ENCODE peak calls at places on chromosomes 4 and X, in seven cellular contexts. One of them, this sample, is unnamed.

GRCh38 chr4:167629272-167629671 is 395.0 kb upstream of the SPOCK3 start:
- DNase-seq in endothelial cell: no peak
- DNase-seq in coronary artery: no peak
- DNase-seq in progenitor cell of endocrine pancreas: no peak
- DNase-seq in PC-9: no peak
- DNase-seq in GM10248: no peak
- DNase-seq in lung: no peak
- DNase-seq in this sample: no peak

GRCh38 chr4:185534850-185535761 is at the start of gene PDLIM3:
- DNase-seq in endothelial cell: peak; percentile 40
- DNase-seq in coronary artery: peak; percentile 91
- DNase-seq in progenitor cell of endocrine pancreas: peak; percentile 55
- DNase-seq in PC-9: no peak
- DNase-seq in GM10248: peak; percentile 31
- DNase-seq in lung: peak; percentile 42
- DNase-seq in this sample: no peak

GRCh38 chr4:5365071-5366008 is 314.1 kb downstream of the STK32B start:
- DNase-seq in endothelial cell: no peak
- DNase-seq in coronary artery: peak; percentile 52
- DNase-seq in progenitor cell of endocrine pancreas: no peak
- DNase-seq in PC-9: peak; percentile 63
- DNase-seq in GM10248: no peak
- DNase-seq in lung: peak; percentile 36
- DNase-seq in this sample: peak; percentile 95

GRCh38 chr4:53168237-53168636 is 197.6 kb downstream of the SCFD2 start:
- DNase-seq in endothelial cell: no peak
- DNase-seq in coronary artery: no peak
- DNase-seq in progenitor cell of endocrine pancreas: no peak
- DNase-seq in PC-9: no peak
- DNase-seq in GM10248: no peak
- DNase-seq in lung: no peak
- DNase-seq in this sample: no peak

GRCh38 chrX:136061302-136061701 is 76.1 kb downstream of the SLC9A6 start:
- DNase-seq in endothelial cell: no peak
- DNase-seq in coronary artery: no peak
- DNase-seq in progenitor cell of endocrine pancreas: no peak
- DNase-seq in PC-9: no peak
- DNase-seq in GM10248: no peak
- DNase-seq in lung: no peak
- DNase-seq in this sample: no peak

GRCh38 chr4:19532120-19532848 is 719.4 kb upstream of the SLIT2 start:
- DNase-seq in endothelial cell: no peak
- DNase-seq in coronary artery: no peak
- DNase-seq in progenitor cell of endocrine pancreas: no peak
- DNase-seq in PC-9: no peak
- DNase-seq in GM10248: no peak
- DNase-seq in lung: no peak
- DNase-seq in this sample: no peak

GRCh38 chr4:76883147-76883546 is 14.8 kb downstream of the SOWAHB start:
- DNase-seq in endothelial cell: no peak
- DNase-seq in coronary artery: no peak
- DNase-seq in progenitor cell of endocrine pancreas: no peak
- DNase-seq in PC-9: no peak
- DNase-seq in GM10248: no peak
- DNase-seq in lung: no peak
- DNase-seq in this sample: no peak

GRCh38 chr4:29560452-29560851 is 1159.7 kb upstream of the PCDH7 start:
- DNase-seq in endothelial cell: no peak
- DNase-seq in coronary artery: no peak
- DNase-seq in progenitor cell of endocrine pancreas: no peak
- DNase-seq in PC-9: no peak
- DNase-seq in GM10248: no peak
- DNase-seq in lung: no peak
- DNase-seq in this sample: no peak

GRCh38 chr4:187416236-187416635 is 579.3 kb upstream of the ZFP42 start:
- DNase-seq in endothelial cell: no peak
- DNase-seq in coronary artery: no peak
- DNase-seq in progenitor cell of endocrine pancreas: no peak
- DNase-seq in PC-9: no peak
- DNase-seq in GM10248: no peak
- DNase-seq in lung: no peak
- DNase-seq in this sample: no peak

GRCh38 chr4:174218127-174218790 is 65.2 kb downstream of the FBXO8 start:
- DNase-seq in endothelial cell: no peak
- DNase-seq in coronary artery: no peak
- DNase-seq in progenitor cell of endocrine pancreas: no peak
- DNase-seq in PC-9: no peak
- DNase-seq in GM10248: no peak
- DNase-seq in lung: no peak
- DNase-seq in this sample: no peak

GRCh38 chr4:137950286-137950685 is 291.9 kb downstream of the SLC7A11 start:
- DNase-seq in endothelial cell: no peak
- DNase-seq in coronary artery: no peak
- DNase-seq in progenitor cell of endocrine pancreas: no peak
- DNase-seq in PC-9: no peak
- DNase-seq in GM10248: no peak
- DNase-seq in lung: no peak
- DNase-seq in this sample: no peak

GRCh38 chr4:98939892-98940298 is 11.0 kb upstream of the EIF4E start:
- DNase-seq in endothelial cell: peak; percentile 31
- DNase-seq in coronary artery: no peak
- DNase-seq in progenitor cell of endocrine pancreas: no peak
- DNase-seq in PC-9: peak; percentile 61
- DNase-seq in GM10248: peak; percentile 21
- DNase-seq in lung: no peak
- DNase-seq in this sample: no peak

GRCh38 chr4:16909245-16909644 is 10.8 kb upstream of the LDB2 start:
- DNase-seq in endothelial cell: no peak
- DNase-seq in coronary artery: no peak
- DNase-seq in progenitor cell of endocrine pancreas: no peak
- DNase-seq in PC-9: no peak
- DNase-seq in GM10248: no peak
- DNase-seq in lung: no peak
- DNase-seq in this sample: no peak

GRCh38 chr4:127771535-127772275 is 10.4 kb upstream of the HSPA4L start:
- DNase-seq in endothelial cell: no peak
- DNase-seq in coronary artery: no peak
- DNase-seq in progenitor cell of endocrine pancreas: no peak
- DNase-seq in PC-9: no peak
- DNase-seq in GM10248: no peak
- DNase-seq in lung: no peak
- DNase-seq in this sample: no peak

GRCh38 chr4:184766421-184766820 is 32.5 kb upstream of the CENPU start:
- DNase-seq in endothelial cell: no peak
- DNase-seq in coronary artery: no peak
- DNase-seq in progenitor cell of endocrine pancreas: no peak
- DNase-seq in PC-9: no peak
- DNase-seq in GM10248: no peak
- DNase-seq in lung: no peak
- DNase-seq in this sample: no peak

GRCh38 chr4:152408514-152409327 is 127.2 kb downstream of the FBXW7 start:
- DNase-seq in endothelial cell: peak; percentile 22
- DNase-seq in coronary artery: no peak
- DNase-seq in progenitor cell of endocrine pancreas: no peak
- DNase-seq in PC-9: no peak
- DNase-seq in GM10248: peak; percentile 23
- DNase-seq in lung: no peak
- DNase-seq in this sample: peak; percentile 10

GRCh38 chrX:24306430-24306829 is 7.4 kb downstream of the SUPT20HL2 start:
- DNase-seq in endothelial cell: no peak
- DNase-seq in coronary artery: no peak
- DNase-seq in progenitor cell of endocrine pancreas: no peak
- DNase-seq in PC-9: no peak
- DNase-seq in GM10248: no peak
- DNase-seq in lung: no peak
- DNase-seq in this sample: no peak

GRCh38 chr4:128440923-128441322 is 153.3 kb upstream of the PGRMC2 start:
- DNase-seq in endothelial cell: no peak
- DNase-seq in coronary artery: no peak
- DNase-seq in progenitor cell of endocrine pancreas: no peak
- DNase-seq in PC-9: no peak
- DNase-seq in GM10248: no peak
- DNase-seq in lung: no peak
- DNase-seq in this sample: no peak

GRCh38 chrX:85851418-85851817 is 195.9 kb downstream of the CHM start:
- DNase-seq in endothelial cell: peak; percentile 3
- DNase-seq in coronary artery: no peak
- DNase-seq in progenitor cell of endocrine pancreas: peak; percentile 25
- DNase-seq in PC-9: no peak
- DNase-seq in GM10248: no peak
- DNase-seq in lung: peak; percentile 31
- DNase-seq in this sample: no peak

GRCh38 chrX:49060914-49061313 is 2.1 kb downstream of the CCDC120 start:
- DNase-seq in endothelial cell: no peak
- DNase-seq in coronary artery: peak; percentile 63
- DNase-seq in progenitor cell of endocrine pancreas: no peak
- DNase-seq in PC-9: no peak
- DNase-seq in GM10248: no peak
- DNase-seq in lung: no peak
- DNase-seq in this sample: no peak

GRCh38 chrX:134580947-134581346 is 77.3 kb downstream of the PLAC1 start:
- DNase-seq in endothelial cell: no peak
- DNase-seq in coronary artery: no peak
- DNase-seq in progenitor cell of endocrine pancreas: no peak
- DNase-seq in PC-9: no peak
- DNase-seq in GM10248: no peak
- DNase-seq in lung: no peak
- DNase-seq in this sample: no peak

GRCh38 chrX:9324676-9325075 is 140.2 kb upstream of the TBL1X start:
- DNase-seq in endothelial cell: no peak
- DNase-seq in coronary artery: no peak
- DNase-seq in progenitor cell of endocrine pancreas: no peak
- DNase-seq in PC-9: peak; percentile 37
- DNase-seq in GM10248: no peak
- DNase-seq in lung: no peak
- DNase-seq in this sample: no peak

DNA sequence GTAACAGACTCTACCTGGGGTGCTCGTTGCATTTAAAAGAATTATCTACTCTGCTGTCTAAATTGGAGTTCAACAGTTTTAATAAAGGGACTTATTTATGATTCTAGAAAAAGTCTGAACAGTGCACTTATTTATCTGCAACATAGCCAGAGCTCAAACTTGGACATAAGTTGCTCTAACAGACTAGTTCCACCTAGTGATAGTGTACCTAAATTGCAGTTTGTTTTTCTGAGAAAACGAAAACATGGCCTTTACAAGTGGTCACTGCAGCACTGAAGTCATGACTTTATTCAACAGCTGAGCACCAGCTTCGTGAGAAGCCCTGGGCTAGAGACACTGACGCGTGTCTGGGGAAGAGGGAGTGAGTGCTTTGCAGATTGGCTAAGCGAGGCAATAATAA is 77.3 kb upstream of the IGSF1 start:
- DNase-seq in endothelial cell: no peak
- DNase-seq in coronary artery: no peak
- DNase-seq in progenitor cell of endocrine pancreas: no peak
- DNase-seq in PC-9: no peak
- DNase-seq in GM10248: no peak
- DNase-seq in lung: no peak
- DNase-seq in this sample: no peak
- TF ChIP-seq CTCF in endothelial cell: peak; percentile 27
- TF ChIP-seq CTCF in coronary artery: no peak
- TF ChIP-seq CTCF in progenitor cell of endocrine pancreas: peak; percentile 50
- TF ChIP-seq CTCF in PC-9: peak; percentile 28
- TF ChIP-seq CTCF in GM10248: no peak
- TF ChIP-seq CTCF in lung: no peak
- TF ChIP-seq CTCF in this sample: no peak

GRCh38 chrX:139758250-139758649 is 50.3 kb upstream of the MCF2 start:
- DNase-seq in endothelial cell: no peak
- DNase-seq in coronary artery: no peak
- DNase-seq in progenitor cell of endocrine pancreas: no peak
- DNase-seq in PC-9: no peak
- DNase-seq in GM10248: no peak
- DNase-seq in lung: no peak
- DNase-seq in this sample: no peak

GRCh38 chrX:139758809-139759208 is 50.8 kb upstream of the MCF2 start:
- DNase-seq in endothelial cell: no peak
- DNase-seq in coronary artery: no peak
- DNase-seq in progenitor cell of endocrine pancreas: no peak
- DNase-seq in PC-9: no peak
- DNase-seq in GM10248: no peak
- DNase-seq in lung: no peak
- DNase-seq in this sample: no peak

GRCh38 chrX:139762400-139763183 is 54.6 kb upstream of the MCF2 start:
- DNase-seq in endothelial cell: no peak
- DNase-seq in coronary artery: no peak
- DNase-seq in progenitor cell of endocrine pancreas: no peak
- DNase-seq in PC-9: no peak
- DNase-seq in GM10248: no peak
- DNase-seq in lung: no peak
- DNase-seq in this sample: no peak

DNA sequence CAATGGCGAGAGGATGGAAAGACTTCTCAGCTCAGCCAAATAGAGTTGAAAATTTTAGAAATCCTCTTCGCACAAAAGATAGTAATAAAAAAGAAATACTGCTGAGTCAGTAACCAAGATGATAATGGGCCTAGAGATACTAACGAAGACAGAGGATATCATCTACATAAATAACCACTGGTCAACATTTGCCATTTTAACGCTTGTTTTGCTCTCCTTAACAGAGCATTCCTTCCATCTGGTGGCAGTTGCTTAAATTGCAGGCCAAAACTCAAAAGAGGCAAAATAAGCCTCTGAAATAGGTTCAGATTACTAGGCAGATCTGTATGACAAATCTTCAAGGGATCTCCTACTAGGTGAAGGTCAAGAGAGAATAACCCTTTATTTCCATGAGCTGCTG is 51.7 kb upstream of the MCF2 start:
- DNase-seq in endothelial cell: peak; percentile 12
- DNase-seq in coronary artery: no peak
- DNase-seq in progenitor cell of endocrine pancreas: no peak
- DNase-seq in PC-9: no peak
- DNase-seq in GM10248: no peak
- DNase-seq in lung: no peak
- DNase-seq in this sample: no peak
- TF ChIP-seq CTCF in endothelial cell: peak; percentile 54
- TF ChIP-seq CTCF in coronary artery: no peak
- TF ChIP-seq CTCF in progenitor cell of endocrine pancreas: peak; percentile 61
- TF ChIP-seq CTCF in PC-9: peak; percentile 60
- TF ChIP-seq CTCF in GM10248: peak; percentile 20
- TF ChIP-seq CTCF in lung: no peak
- TF ChIP-seq CTCF in this sample: peak; percentile 49

DNA sequence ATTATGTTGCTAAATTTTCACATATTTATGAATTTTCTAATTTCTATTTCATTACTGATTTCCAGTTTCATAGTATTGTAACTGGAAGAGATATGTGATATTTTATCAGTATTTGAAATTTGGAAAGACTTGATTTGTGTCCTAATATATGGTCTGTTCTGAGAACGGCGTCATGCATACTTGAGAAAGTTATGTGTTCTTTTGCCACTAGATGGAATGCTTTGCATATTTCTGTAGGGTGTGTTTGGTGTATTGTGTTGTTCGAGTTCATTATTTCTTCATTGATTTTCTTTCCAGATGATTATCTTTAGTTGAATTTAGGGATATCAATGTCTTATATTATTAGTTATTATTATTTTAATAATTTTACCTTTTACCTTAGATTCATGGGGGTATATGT is 110.6 kb upstream of the ITM2A start:
- DNase-seq in endothelial cell: no peak
- DNase-seq in coronary artery: no peak
- DNase-seq in progenitor cell of endocrine pancreas: no peak
- DNase-seq in PC-9: no peak
- DNase-seq in GM10248: no peak
- DNase-seq in lung: no peak
- DNase-seq in this sample: no peak
- TF ChIP-seq CTCF in endothelial cell: no peak
- TF ChIP-seq CTCF in coronary artery: no peak
- TF ChIP-seq CTCF in progenitor cell of endocrine pancreas: no peak
- TF ChIP-seq CTCF in PC-9: no peak
- TF ChIP-seq CTCF in GM10248: no peak
- TF ChIP-seq CTCF in lung: no peak
- TF ChIP-seq CTCF in this sample: no peak

GRCh38 chr4:71130827-71131603 is 137.6 kb downstream of the DCK start:
- DNase-seq in endothelial cell: no peak
- DNase-seq in coronary artery: no peak
- DNase-seq in progenitor cell of endocrine pancreas: no peak
- DNase-seq in PC-9: no peak
- DNase-seq in GM10248: no peak
- DNase-seq in lung: no peak
- DNase-seq in this sample: peak; percentile 59
- TF ChIP-seq CTCF in endothelial cell: no peak
- TF ChIP-seq CTCF in coronary artery: no peak
- TF ChIP-seq CTCF in progenitor cell of endocrine pancreas: no peak
- TF ChIP-seq CTCF in PC-9: no peak
- TF ChIP-seq CTCF in GM10248: no peak
- TF ChIP-seq CTCF in lung: no peak
- TF ChIP-seq CTCF in this sample: peak; percentile 43

This sample was measured in AG09309.